ENCODE peak calls at places on chromosomes 11 and 22, in five cellular contexts. N is NCI-H1105; F is SK-N-MC; P is NK-92 treated with Interleukin-12 subunit alpha and Interleukin-12 subunit beta, amount 100 ng/mL, for 24 hours; R is T-cell. O is an unnamed sample.

GRCh38 chr11:12914401-12914912 is 94.7 kb upstream of the RASSF10 start:
- DNase-seq in R (no peak), N (no peak), F (no peak), P (no peak), O (no peak)

GRCh38 chr11:129223701-129224149 is 31.6 kb upstream of the ARHGAP32 start:
- DNase-seq in P (no peak), R (no peak), F (no peak), N (no peak), O (no peak)

GRCh38 chr11:86497310-86497709 is 122.6 kb downstream of the CCDC81 start:
- DNase-seq in N (no peak), P (no peak), R (no peak), F (no peak), O (no peak)

GRCh38 chr11:106031210-106031845 is 9.3 kb upstream of the MSANTD4 start:
- DNase-seq in F (no peak), R (no peak), P (no peak), N (no peak), O (no peak)

GRCh38 chr11:74255741-74256369 is 55.6 kb downstream of the P4HA3 start:
- DNase-seq in P (no peak), R (peak), N (peak), F (peak), O (peak)

GRCh38 chr11:31387379-31387778 is 17.7 kb downstream of the DNAJC24 start:
- DNase-seq in R (no peak), N (no peak), F (no peak), P (no peak), O (no peak)

GRCh38 chr11:97751952-97752351 is 1268.8 kb upstream of the CNTN5 start:
- DNase-seq in P (no peak), F (no peak), R (no peak), N (no peak), O (no peak)

GRCh38 chr11:96863520-96863919 is 473.7 kb downstream of the JRKL start:
- DNase-seq in R (no peak), P (no peak), F (no peak), N (peak), O (no peak)

GRCh38 chr22:36546092-36546804 is 17.3 kb upstream of the EIF3D start:
- DNase-seq in F (no peak), R (no peak), N (peak), P (no peak), O (peak)

GRCh38 chr11:46607516-46607915 is 9.5 kb downstream of the HARBI1 start:
- DNase-seq in P (no peak), R (no peak), F (no peak), N (no peak), O (no peak)